ENCODE peak calls at places on chromosomes 3 and 15, in four cellular contexts. H, F, K and E are unnamed samples.

GRCh38 chr3:165642761-165643432 is 194.3 kb downstream of the BCHE start:
- DNase-seq in H (no peak), F (peak), K (peak), E (no peak)

GRCh38 chr3:127630811-127631714 is 2.1 kb downstream of the PODXL2 start:
- DNase-seq in H (no peak), F (no peak), K (no peak), E (no peak)

GRCh38 chr3:183591881-183592521 is 36.5 kb upstream of the KLHL6 start:
- DNase-seq in H (no peak), F (peak), K (no peak), E (no peak)

GRCh38 chr3:113079532-113079931 is 88.7 kb downstream of the GTPBP8 start:
- DNase-seq in H (no peak), F (no peak), K (peak), E (no peak)

GRCh38 chr15:73647259-73648026 is 14.3 kb upstream of the NPTN start:
- DNase-seq in H (no peak), F (no peak), K (no peak), E (no peak)

GRCh38 chr15:29132110-29132420 is 137.6 kb downstream of the NSMCE3 start:
- DNase-seq in H (no peak), F (no peak), K (no peak), E (no peak)

GRCh38 chr3:52090131-52090548 is 33.8 kb upstream of the DUSP7 start:
- DNase-seq in H (no peak), F (peak), K (peak), E (no peak)

GRCh38 chr15:59953392-59953883 is 50.7 kb upstream of the FOXB1 start:
- DNase-seq in H (no peak), F (no peak), K (no peak), E (no peak)

GRCh38 chr15:60865507-60865906 is 363.6 kb downstream of the RORA start:
- DNase-seq in H (no peak), F (peak), K (peak), E (no peak)

GRCh38 chr15:69794643-69795461 is 302.9 kb downstream of the TLE3 start:
- DNase-seq in H (peak), F (peak), K (peak), E (no peak)

GRCh38 chr3:57029924-57030323 is 30.5 kb upstream of the SPATA12 start:
- DNase-seq in H (peak), F (no peak), K (no peak), E (no peak)

GRCh38 chr15:40243126-40243810 is 4.4 kb downstream of the PAK6 start:
- DNase-seq in H (no peak), F (no peak), K (no peak), E (no peak)

GRCh38 chr3:141231923-141232861 is 567 bp downstream of the PXYLP1 start:
- DNase-seq in H (peak), F (no peak), K (no peak), E (peak)

GRCh38 chr3:106255870-106256248 is 387.0 kb upstream of the CBLB start:
- DNase-seq in H (no peak), F (no peak), K (no peak), E (peak)

GRCh38 chr3:72161870-72162617 is 377.1 kb upstream of the PROK2 start:
- DNase-seq in H (no peak), F (peak), K (peak), E (no peak)

GRCh38 chr15:52804526-52805081 is 14.5 kb upstream of the ONECUT1 start:
- DNase-seq in H (no peak), F (no peak), K (no peak), E (no peak)

GRCh38 chr3:106431698-106432097 is 562.9 kb upstream of the CBLB start:
- DNase-seq in H (no peak), F (peak), K (peak), E (no peak)

GRCh38 chr3:50100956-50101845 is 12.5 kb downstream of the RBM5 start:
- DNase-seq in H (peak), F (peak), K (peak), E (no peak)

GRCh38 chr15:38304486-38304885 is 51.9 kb downstream of the SPRED1 start:
- DNase-seq in H (no peak), F (peak), K (no peak), E (no peak)

GRCh38 chr15:62644216-62644873 is 398.2 kb upstream of the TPM1 start:
- DNase-seq in H (no peak), F (no peak), K (no peak), E (no peak)

GRCh38 chr3:35602395-35602936 is 36.9 kb upstream of the ARPP21 start:
- DNase-seq in H (no peak), F (no peak), K (no peak), E (no peak)

GRCh38 chr15:66566963-66567531 is 1.2 kb upstream of the LCTL start:
- DNase-seq in H (peak), F (peak), K (peak), E (peak)

GRCh38 chr3:107943350-107943749 is 147.5 kb downstream of the CD47 start:
- DNase-seq in H (no peak), F (peak), K (no peak), E (no peak)

GRCh38 chr3:196288141-196288460 is 575 bp upstream of the PCYT1A start:
- DNase-seq in H (no peak), F (peak), K (peak), E (no peak)

GRCh38 chr3:146088840-146089239 is 72.1 kb downstream of the PLOD2 start:
- DNase-seq in H (no peak), F (no peak), K (no peak), E (no peak)

DNA sequence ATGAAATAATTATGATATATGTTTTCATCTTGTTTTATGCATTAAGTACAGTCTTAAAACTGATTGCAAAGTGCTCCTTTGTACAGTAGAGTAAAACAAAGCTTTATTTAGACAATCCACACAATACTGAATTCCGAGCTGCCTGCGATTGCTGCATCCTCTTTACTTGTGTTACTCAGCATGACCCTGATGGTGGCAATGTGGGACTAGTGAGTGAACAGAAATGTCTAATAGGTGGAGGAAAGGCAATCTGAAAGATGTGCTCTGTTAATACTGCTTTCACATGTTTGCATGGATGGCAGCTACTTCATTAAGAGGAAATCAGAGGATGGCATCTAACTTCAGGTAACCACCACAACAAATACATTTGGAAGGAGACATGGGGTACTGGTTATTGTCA is 930.4 kb upstream of the SEMA6D start:
- DNase-seq in H (peak), F (no peak), K (no peak), E (no peak)
- TF ChIP-seq CTCF in H (no peak), F (no peak), K (no peak), E (no peak)

GRCh38 chr3:126083913-126084514 is at the start of gene SLC41A3:
- DNase-seq in H (peak), F (peak), K (peak), E (peak)
- TF ChIP-seq CTCF in H (peak), F (peak), K (peak), E (no peak)

GRCh38 chr15:75597667-75598341 is 18.7 kb upstream of the PTPN9 start:
- DNase-seq in H (no peak), F (peak), K (no peak), E (no peak)
- TF ChIP-seq CTCF in H (peak), F (peak), K (peak), E (no peak)

GRCh38 chr15:48333553-48333952 is 2.3 kb downstream of the DUT start:
- DNase-seq in H (no peak), F (no peak), K (no peak), E (no peak)

GRCh38 chr15:48331796-48332641 is 790 bp downstream of the DUT start:
- DNase-seq in H (peak), F (peak), K (peak), E (peak)

GRCh38 chr15:48336940-48337339 is 5.7 kb downstream of the DUT start:
- DNase-seq in H (peak), F (peak), K (peak), E (no peak)

GRCh38 chr15:48332642-48333034 is 1.4 kb downstream of the DUT start:
- DNase-seq in H (no peak), F (no peak), K (no peak), E (no peak)

DNA sequence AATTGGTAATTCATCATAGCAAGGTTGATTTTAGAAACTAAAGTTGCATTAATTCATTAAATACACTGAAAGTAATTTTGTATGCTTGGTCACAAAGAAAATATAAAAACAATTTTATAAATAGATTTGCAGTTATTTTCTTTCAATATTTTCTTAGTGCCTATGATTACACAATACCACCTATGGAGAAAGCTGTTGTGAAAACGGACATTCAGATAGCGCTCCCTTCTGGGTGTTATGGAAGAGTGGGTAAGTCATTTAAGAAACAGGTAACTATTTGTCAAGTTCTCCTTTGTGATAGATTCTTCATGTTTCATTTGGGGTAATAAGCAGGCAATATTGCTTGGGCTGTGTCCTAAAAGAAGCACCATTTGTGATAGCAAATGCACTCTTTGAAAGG is 3.0 kb downstream of the DUT start:
- DNase-seq in H (no peak), F (no peak), K (no peak), E (no peak)
- TF ChIP-seq CTCF in H (no peak), F (no peak), K (no peak), E (no peak)

GRCh38 chr3:184743248-184743647 is 31.4 kb upstream of the MAGEF1 start:
- DNase-seq in H (no peak), F (no peak), K (no peak), E (no peak)

GRCh38 chr3:184742676-184743135 is 30.8 kb upstream of the MAGEF1 start:
- DNase-seq in H (peak), F (no peak), K (no peak), E (no peak)

GRCh38 chr3:184741259-184741556 is 29.3 kb upstream of the MAGEF1 start:
- DNase-seq in H (no peak), F (no peak), K (no peak), E (no peak)

GRCh38 chr3:184740509-184741258 is 28.8 kb upstream of the MAGEF1 start:
- DNase-seq in H (no peak), F (peak), K (peak), E (no peak)

DNA sequence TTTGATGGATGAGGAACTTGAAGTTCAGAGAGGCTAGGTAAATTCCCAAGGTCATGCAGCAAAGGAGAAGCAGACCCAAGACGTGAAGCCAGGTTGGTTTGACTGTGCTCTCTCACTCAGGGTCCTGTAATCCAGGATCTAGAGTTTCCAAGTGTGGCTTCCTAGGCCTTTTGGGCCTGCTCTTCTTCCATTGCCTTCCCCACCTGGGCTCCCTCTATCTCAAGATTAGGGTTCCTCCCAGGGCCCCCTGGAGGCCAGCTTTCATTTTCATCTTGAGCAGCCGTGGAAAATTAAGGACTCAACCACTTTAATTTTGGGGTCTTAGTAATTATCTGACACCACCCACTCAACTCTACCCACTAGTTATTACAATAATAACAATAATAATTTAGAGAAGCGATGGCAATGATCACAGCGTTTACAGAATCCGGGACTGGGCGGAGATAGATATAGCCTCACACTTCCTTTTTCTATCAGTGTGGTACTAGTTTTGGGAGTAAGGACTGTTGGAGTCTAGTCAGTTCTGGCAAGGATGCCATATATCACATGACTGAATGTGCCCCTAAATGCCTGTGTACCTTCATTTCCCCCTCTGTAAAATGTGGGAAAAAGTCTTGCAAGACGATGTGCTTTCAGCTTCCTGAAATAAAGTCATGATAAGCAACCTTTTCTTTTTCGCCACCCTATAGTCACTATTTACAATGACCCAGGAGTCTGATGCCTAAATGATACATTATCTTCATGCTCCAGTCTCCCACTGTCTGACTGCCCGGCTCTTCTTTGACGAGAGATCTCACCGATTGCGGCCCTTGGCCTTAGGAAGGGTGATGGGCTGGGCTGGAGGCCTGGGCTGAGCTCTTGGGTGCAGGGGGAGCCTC is 30.2 kb upstream of the MAGEF1 start:
- DNase-seq in H (no peak), F (no peak), K (no peak), E (no peak)
- TF ChIP-seq CTCF in H (no peak), F (no peak), K (no peak), E (no peak)